ENCODE peak calls at places on chromosomes 5 and 9, in nine cellular contexts. H is lung microvascular endothelial cell; W is fibroblast of pulmonary artery; Y is kidney glomerular epithelial cell; E is C1 segment of cervical spinal cord; A is H4; N is T1000; O is vagina; S is stimulated activated CD4-positive, alpha-beta T cell treated with anti-CD3 and anti-CD28 coated beads, Interleukin-4, amount 100 ng/mL, for 1 hour. B is an unnamed sample.

GRCh38 chr9:79247021-79247420 is 324.7 kb upstream of the TLE4 start:
- DNase-seq in H (no peak), W (no peak), Y (no peak), E (no peak), A (no peak), N (no peak), O (no peak), S (no peak), B (no peak)

GRCh38 chr5:23473915-23474679 is 33.3 kb upstream of the PRDM9 start:
- DNase-seq in H (no peak), W (no peak), Y (no peak), E (no peak), A (no peak), N (no peak), O (no peak), S (no peak), B (no peak)

GRCh38 chr9:71936066-71936465 is 24.6 kb downstream of the C9orf85 start:
- DNase-seq in H (no peak), W (no peak), Y (no peak), E (no peak), A (no peak), N (no peak), O (no peak), S (no peak), B (no peak)

GRCh38 chr9:89254058-89254772 is 56.8 kb upstream of the CKS2 start:
- DNase-seq in H (no peak), W (no peak), Y (no peak), E (no peak), A (no peak), N (no peak), O (no peak), S (no peak), B (no peak)

GRCh38 chr9:131188986-131189385 is 63.6 kb downstream of the NUP214 start:
- DNase-seq in H (no peak), W (no peak), Y (no peak), E (no peak), A (no peak), N (no peak), O (no peak), S (no peak), B (no peak)

GRCh38 chr9:129996161-129996849 is 46.7 kb downstream of the FNBP1 start:
- DNase-seq in H (no peak), W (no peak), Y (no peak), E (no peak), A (no peak), N (no peak), O (no peak), S (no peak), B (peak; percentile 38)

GRCh38 chr5:73786043-73786831 is 160.2 kb downstream of the ARHGEF28 start:
- DNase-seq in H (no peak), W (no peak), Y (no peak), E (no peak), A (no peak), N (no peak), O (no peak), S (no peak), B (no peak)

GRCh38 chr5:13659391-13659790 is 285.1 kb downstream of the DNAH5 start:
- DNase-seq in H (peak; percentile 38), W (peak; percentile 1), Y (no peak), E (no peak), A (peak; percentile 16), N (no peak), O (no peak), S (no peak), B (no peak)

GRCh38 chr5:177440211-177440989 is 6.2 kb upstream of the PRR7 start:
- DNase-seq in H (no peak), W (no peak), Y (no peak), E (no peak), A (no peak), N (no peak), O (no peak), S (peak; percentile 55), B (no peak)

GRCh38 chr9:127545196-127546124 is 66.6 kb upstream of the STXBP1 start:
- DNase-seq in H (peak; percentile 50), W (peak; percentile 65), Y (peak; percentile 98), E (peak; percentile 86), A (peak; percentile 72), N (peak; percentile 61), O (no peak), S (no peak), B (no peak)

GRCh38 chr9:37938121-37938906 is 34.4 kb upstream of the SLC25A51 start:
- DNase-seq in H (peak; percentile 88), W (peak; percentile 78), Y (peak; percentile 41), E (peak; percentile 38), A (peak; percentile 89), N (peak; percentile 44), O (no peak), S (no peak), B (no peak)

GRCh38 chr5:123007292-123007691 is 29.2 kb downstream of the PPIC start:
- DNase-seq in H (no peak), W (no peak), Y (no peak), E (no peak), A (no peak), N (no peak), O (no peak), S (no peak), B (no peak)